ENCODE peak calls at places on chromosomes 6 and 20, in six cellular contexts. One of them, this sample, is unnamed.
A peak's percentile ranks its signal among the peaks of the same experiment; 100 is the strongest.

GRCh38 chr6:27518881-27519795 is 46.2 kb upstream of the ZNF184 start:
- DNase-seq in kidney: peak; percentile 82
- DNase-seq in psoas muscle: peak; percentile 70
- DNase-seq in left lung: peak; percentile 50
- DNase-seq in ascending aorta: peak; percentile 77
- DNase-seq in GM23248: peak; percentile 93
- DNase-seq in this sample: peak; percentile 64

GRCh38 chr20:60088236-60088635 is 130.0 kb downstream of the CDH26 start:
- DNase-seq in kidney: no peak
- DNase-seq in psoas muscle: no peak
- DNase-seq in left lung: no peak
- DNase-seq in ascending aorta: no peak
- DNase-seq in GM23248: no peak
- DNase-seq in this sample: no peak

GRCh38 chr20:346640-347316 is at the start of gene NRSN2:
- DNase-seq in kidney: peak; percentile 91
- DNase-seq in psoas muscle: peak; percentile 67
- DNase-seq in left lung: peak; percentile 70
- DNase-seq in ascending aorta: peak; percentile 80
- DNase-seq in GM23248: peak; percentile 83
- DNase-seq in this sample: peak; percentile 61

GRCh38 chr6:73452107-73452461 is at the start of gene CGAS:
- DNase-seq in kidney: peak; percentile 91
- DNase-seq in psoas muscle: peak; percentile 83
- DNase-seq in left lung: peak; percentile 93
- DNase-seq in ascending aorta: peak; percentile 88
- DNase-seq in GM23248: peak; percentile 83
- DNase-seq in this sample: peak; percentile 85

GRCh38 chr20:45306431-45306982 is at the start of gene RBPJL:
- DNase-seq in kidney: no peak
- DNase-seq in psoas muscle: no peak
- DNase-seq in left lung: no peak
- DNase-seq in ascending aorta: no peak
- DNase-seq in GM23248: peak; percentile 37
- DNase-seq in this sample: peak; percentile 64

GRCh38 chr6:89970609-89971337 is 76.5 kb downstream of the GJA10 start:
- DNase-seq in kidney: peak; percentile 57
- DNase-seq in psoas muscle: peak; percentile 54
- DNase-seq in left lung: no peak
- DNase-seq in ascending aorta: peak; percentile 64
- DNase-seq in GM23248: peak; percentile 87
- DNase-seq in this sample: no peak

GRCh38 chr6:116369540-116370327 is 1.0 kb upstream of the DSE start:
- DNase-seq in kidney: no peak
- DNase-seq in psoas muscle: no peak
- DNase-seq in left lung: no peak
- DNase-seq in ascending aorta: no peak
- DNase-seq in GM23248: no peak
- DNase-seq in this sample: no peak

GRCh38 chr6:162258647-162259046 is 468.9 kb downstream of the PRKN start:
- DNase-seq in kidney: no peak
- DNase-seq in psoas muscle: no peak
- DNase-seq in left lung: no peak
- DNase-seq in ascending aorta: no peak
- DNase-seq in GM23248: no peak
- DNase-seq in this sample: no peak

GRCh38 chr20:5033566-5033965 is 32.3 kb upstream of the SLC23A2 start:
- DNase-seq in kidney: no peak
- DNase-seq in psoas muscle: no peak
- DNase-seq in left lung: no peak
- DNase-seq in ascending aorta: no peak
- DNase-seq in GM23248: peak; percentile 12
- DNase-seq in this sample: no peak

GRCh38 chr6:131212024-131212423 is 76.8 kb downstream of the AKAP7 start:
- DNase-seq in kidney: no peak
- DNase-seq in psoas muscle: no peak
- DNase-seq in left lung: no peak
- DNase-seq in ascending aorta: no peak
- DNase-seq in GM23248: no peak
- DNase-seq in this sample: no peak

GRCh38 chr6:43600595-43600994 is 24.6 kb downstream of the POLH start:
- DNase-seq in kidney: no peak
- DNase-seq in psoas muscle: no peak
- DNase-seq in left lung: no peak
- DNase-seq in ascending aorta: no peak
- DNase-seq in GM23248: no peak
- DNase-seq in this sample: no peak

GRCh38 chr6:318265-318890 is 26.1 kb downstream of the DUSP22 start:
- DNase-seq in kidney: no peak
- DNase-seq in psoas muscle: no peak
- DNase-seq in left lung: no peak
- DNase-seq in ascending aorta: no peak
- DNase-seq in GM23248: no peak
- DNase-seq in this sample: no peak

GRCh38 chr6:148064406-148065134 is 278.1 kb upstream of the SASH1 start:
- DNase-seq in kidney: peak; percentile 57
- DNase-seq in psoas muscle: no peak
- DNase-seq in left lung: peak; percentile 31
- DNase-seq in ascending aorta: no peak
- DNase-seq in GM23248: peak; percentile 20
- DNase-seq in this sample: no peak

GRCh38 chr6:100468966-100469859 is 4.5 kb upstream of the SIM1 start:
- DNase-seq in kidney: peak; percentile 73
- DNase-seq in psoas muscle: no peak
- DNase-seq in left lung: no peak
- DNase-seq in ascending aorta: no peak
- DNase-seq in GM23248: no peak
- DNase-seq in this sample: no peak

GRCh38 chr20:36482044-36482473 is 59.3 kb upstream of the MYL9 start:
- DNase-seq in kidney: no peak
- DNase-seq in psoas muscle: peak; percentile 90
- DNase-seq in left lung: peak; percentile 74
- DNase-seq in ascending aorta: no peak
- DNase-seq in GM23248: no peak
- DNase-seq in this sample: peak; percentile 85

GRCh38 chr20:19758888-19759331 is 852 bp downstream of the RIN2 start:
- DNase-seq in kidney: peak; percentile 96
- DNase-seq in psoas muscle: peak; percentile 84
- DNase-seq in left lung: peak; percentile 71
- DNase-seq in ascending aorta: peak; percentile 88
- DNase-seq in GM23248: peak; percentile 68
- DNase-seq in this sample: peak; percentile 76

GRCh38 chr20:46056970-46057855 is 28.2 kb downstream of the SLC12A5 start:
- DNase-seq in kidney: no peak
- DNase-seq in psoas muscle: peak; percentile 75
- DNase-seq in left lung: peak; percentile 46
- DNase-seq in ascending aorta: no peak
- DNase-seq in GM23248: peak; percentile 67
- DNase-seq in this sample: no peak

GRCh38 chr20:47237715-47238114 is 118.8 kb downstream of the ZMYND8 start:
- DNase-seq in kidney: no peak
- DNase-seq in psoas muscle: no peak
- DNase-seq in left lung: no peak
- DNase-seq in ascending aorta: no peak
- DNase-seq in GM23248: no peak
- DNase-seq in this sample: no peak

GRCh38 chr6:31814677-31815024 is 432 bp downstream of the HSPA1L start:
- DNase-seq in kidney: peak; percentile 98
- DNase-seq in psoas muscle: peak; percentile 97
- DNase-seq in left lung: peak; percentile 97
- DNase-seq in ascending aorta: peak; percentile 97
- DNase-seq in GM23248: peak; percentile 98
- DNase-seq in this sample: peak; percentile 98

GRCh38 chr6:15351631-15352030 is 105.8 kb downstream of the JARID2 start:
- DNase-seq in kidney: no peak
- DNase-seq in psoas muscle: peak; percentile 75
- DNase-seq in left lung: no peak
- DNase-seq in ascending aorta: peak; percentile 70
- DNase-seq in GM23248: peak; percentile 95
- DNase-seq in this sample: peak; percentile 68

GRCh38 chr20:19688031-19688806 is 69.8 kb upstream of the RIN2 start:
- DNase-seq in kidney: peak; percentile 93
- DNase-seq in psoas muscle: peak; percentile 89
- DNase-seq in left lung: peak; percentile 67
- DNase-seq in ascending aorta: peak; percentile 89
- DNase-seq in GM23248: peak; percentile 94
- DNase-seq in this sample: peak; percentile 88

GRCh38 chr6:89487864-89488263 is 54.9 kb downstream of the ANKRD6 start:
- DNase-seq in kidney: no peak
- DNase-seq in psoas muscle: no peak
- DNase-seq in left lung: no peak
- DNase-seq in ascending aorta: no peak
- DNase-seq in GM23248: no peak
- DNase-seq in this sample: no peak

GRCh38 chr6:33416386-33417126 is 1.4 kb downstream of the CUTA start:
- DNase-seq in kidney: no peak
- DNase-seq in psoas muscle: no peak
- DNase-seq in left lung: no peak
- DNase-seq in ascending aorta: no peak
- DNase-seq in GM23248: peak; percentile 53
- DNase-seq in this sample: no peak

GRCh38 chr20:63696311-63696627 is 183 bp upstream of the TNFRSF6B start:
- DNase-seq in kidney: no peak
- DNase-seq in psoas muscle: no peak
- DNase-seq in left lung: no peak
- DNase-seq in ascending aorta: no peak
- DNase-seq in GM23248: peak; percentile 44
- DNase-seq in this sample: no peak

GRCh38 chr6:82410151-82410621 is 46.6 kb downstream of the TPBG start:
- DNase-seq in kidney: no peak
- DNase-seq in psoas muscle: no peak
- DNase-seq in left lung: no peak
- DNase-seq in ascending aorta: no peak
- DNase-seq in GM23248: peak; percentile 72
- DNase-seq in this sample: no peak

GRCh38 chr6:156906451-156906850 is 129.3 kb downstream of the ARID1B start:
- DNase-seq in kidney: no peak
- DNase-seq in psoas muscle: no peak
- DNase-seq in left lung: no peak
- DNase-seq in ascending aorta: no peak
- DNase-seq in GM23248: no peak
- DNase-seq in this sample: no peak
- H3K27ac ChIP-seq in kidney: no peak overlapping the region
- H3K27ac ChIP-seq in psoas muscle: no peak overlapping the region
- H3K27ac ChIP-seq in left lung: no peak overlapping the region
- H3K27ac ChIP-seq in ascending aorta: no peak overlapping the region
- H3K27ac ChIP-seq in GM23248: no peak overlapping the region
- H3K27ac ChIP-seq in this sample: no peak overlapping the region

GRCh38 chr6:26231006-26231587 is 133.9 kb upstream of the BTN3A2 start:
- DNase-seq in kidney: no peak
- DNase-seq in psoas muscle: no peak
- DNase-seq in left lung: no peak
- DNase-seq in ascending aorta: no peak
- DNase-seq in GM23248: no peak
- DNase-seq in this sample: no peak
- H3K4me3 ChIP-seq in kidney: no peak overlapping the region
- H3K4me3 ChIP-seq in psoas muscle: no peak overlapping the region
- H3K4me3 ChIP-seq in left lung: no peak overlapping the region
- H3K4me3 ChIP-seq in ascending aorta: no peak overlapping the region
- H3K4me3 ChIP-seq in GM23248: no peak overlapping the region
- H3K4me3 ChIP-seq in this sample: no peak overlapping the region

GRCh38 chr20:34331838-34332237 is 28.7 kb upstream of the AHCY start:
- DNase-seq in kidney: no peak
- DNase-seq in psoas muscle: no peak
- DNase-seq in left lung: no peak
- DNase-seq in ascending aorta: no peak
- DNase-seq in GM23248: no peak
- DNase-seq in this sample: no peak
- H3K27ac ChIP-seq in kidney: no peak overlapping the region
- H3K27ac ChIP-seq in psoas muscle: no peak overlapping the region
- H3K27ac ChIP-seq in left lung: no peak overlapping the region
- H3K27ac ChIP-seq in ascending aorta: no peak overlapping the region
- H3K27ac ChIP-seq in GM23248: no peak overlapping the region
- H3K27ac ChIP-seq in this sample: no peak overlapping the region

GRCh38 chr6:98838027-98838426 is 3.7 kb downstream of the POU3F2 start:
- DNase-seq in kidney: no peak
- DNase-seq in psoas muscle: no peak
- DNase-seq in left lung: no peak
- DNase-seq in ascending aorta: no peak
- DNase-seq in GM23248: no peak
- DNase-seq in this sample: no peak
- H3K4me3 ChIP-seq in kidney: no peak overlapping the region
- H3K4me3 ChIP-seq in psoas muscle: no peak overlapping the region
- H3K4me3 ChIP-seq in left lung: no peak overlapping the region
- H3K4me3 ChIP-seq in ascending aorta: no peak overlapping the region
- H3K4me3 ChIP-seq in GM23248: no peak overlapping the region
- H3K4me3 ChIP-seq in this sample: no peak overlapping the region

GRCh38 chr20:62337558-62338293 is 29.4 kb downstream of the LAMA5 start:
- DNase-seq in kidney: peak; percentile 76
- DNase-seq in psoas muscle: no peak
- DNase-seq in left lung: no peak
- DNase-seq in ascending aorta: no peak
- DNase-seq in GM23248: no peak
- DNase-seq in this sample: no peak
- H3K27ac ChIP-seq in kidney: no peak overlapping the region
- H3K27ac ChIP-seq in psoas muscle: no peak overlapping the region
- H3K27ac ChIP-seq in left lung: no peak overlapping the region
- H3K27ac ChIP-seq in ascending aorta: no peak overlapping the region
- H3K27ac ChIP-seq in GM23248: no peak overlapping the region
- H3K27ac ChIP-seq in this sample: no peak overlapping the region

GRCh38 chr6:53066874-53067273 is 1.7 kb downstream of the FBXO9 start:
- DNase-seq in kidney: no peak
- DNase-seq in psoas muscle: no peak
- DNase-seq in left lung: no peak
- DNase-seq in ascending aorta: no peak
- DNase-seq in GM23248: no peak
- DNase-seq in this sample: no peak
- H3K4me3 ChIP-seq in kidney: no peak overlapping the region
- H3K4me3 ChIP-seq in psoas muscle: peak overlapping the region; percentile 94
- H3K4me3 ChIP-seq in left lung: no peak overlapping the region
- H3K4me3 ChIP-seq in ascending aorta: peak overlapping the region; percentile 97
- H3K4me3 ChIP-seq in GM23248: peak overlapping the region; percentile 85
- H3K4me3 ChIP-seq in this sample: peak overlapping the region; percentile 72

DNA sequence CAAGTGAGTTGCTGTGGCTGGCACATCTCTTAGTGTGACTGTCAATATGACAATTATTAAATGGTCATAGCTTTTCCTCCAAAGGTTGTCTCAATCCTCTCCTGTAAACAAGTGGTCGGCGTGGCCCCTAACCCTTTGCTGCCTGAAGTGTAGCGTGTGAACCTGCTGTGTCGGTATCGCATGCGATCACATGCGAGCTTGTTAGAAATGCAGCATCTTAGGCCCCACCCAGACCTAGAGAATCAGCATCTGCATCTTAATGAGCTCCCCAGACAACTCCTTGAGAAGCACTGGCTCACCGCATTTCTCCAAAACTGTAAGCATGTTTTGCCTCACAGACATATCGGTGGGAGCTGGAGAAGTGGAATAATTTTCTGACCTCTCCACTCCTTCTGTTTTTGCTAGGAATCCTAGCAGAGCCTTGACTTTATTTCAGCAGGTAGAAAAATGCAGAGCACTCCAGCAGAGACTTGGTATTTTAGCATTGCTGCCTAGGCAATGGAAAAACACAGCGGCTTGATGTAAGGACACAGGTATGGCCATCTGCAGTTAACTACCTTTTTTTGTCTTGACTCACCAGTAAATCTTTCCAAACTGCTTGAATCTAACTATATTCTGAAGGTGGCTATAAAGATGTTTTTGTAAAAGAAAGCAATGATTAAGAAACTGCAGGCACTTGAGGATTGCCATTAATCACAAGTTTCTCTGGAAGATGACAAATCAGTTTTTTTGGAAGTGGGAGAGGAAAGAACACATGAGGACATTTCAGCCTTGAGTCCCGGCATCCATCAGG is 67.6 kb downstream of the PSMG4 start:
- DNase-seq in kidney: no peak
- DNase-seq in psoas muscle: no peak
- DNase-seq in left lung: no peak
- DNase-seq in ascending aorta: no peak
- DNase-seq in GM23248: no peak
- DNase-seq in this sample: no peak
- H3K27ac ChIP-seq in kidney: no peak overlapping the region
- H3K27ac ChIP-seq in psoas muscle: no peak overlapping the region
- H3K27ac ChIP-seq in left lung: no peak overlapping the region
- H3K27ac ChIP-seq in ascending aorta: no peak overlapping the region
- H3K27ac ChIP-seq in GM23248: no peak overlapping the region
- H3K27ac ChIP-seq in this sample: no peak overlapping the region

This sample was measured in tibial artery.